ENCODE peak calls at places on chromosomes 6 and 20, in four cellular contexts. T, Y, J and M are unnamed samples.

GRCh38 chr6:6920114-6920983 is 187.4 kb upstream of the RREB1 start:
- DNase-seq in T (no peak), Y (no peak), J (no peak), M (no peak)

GRCh38 chr6:37352384-37352783 is 1.4 kb upstream of the RNF8 start:
- DNase-seq in T (no peak), Y (no peak), J (no peak), M (no peak)

GRCh38 chr20:62776692-62777527 is 19.4 kb upstream of the MRGBP start:
- DNase-seq in T (no peak), Y (no peak), J (no peak), M (peak; percentile 39)

GRCh38 chr20:59765599-59766177 is 161.3 kb downstream of the PHACTR3 start:
- DNase-seq in T (no peak), Y (no peak), J (no peak), M (no peak)

GRCh38 chr6:170231496-170232185 is 59.2 kb downstream of the DLL1 start:
- DNase-seq in T (no peak), Y (no peak), J (no peak), M (no peak)

GRCh38 chr6:15417811-15418210 is 171.9 kb downstream of the JARID2 start:
- DNase-seq in T (no peak), Y (no peak), J (no peak), M (no peak)

GRCh38 chr20:63947638-63948456 is 8.4 kb downstream of the UCKL1 start:
- DNase-seq in T (no peak), Y (no peak), J (no peak), M (no peak)

GRCh38 chr6:32075781-32076494 is 33.2 kb downstream of the TNXB start:
- DNase-seq in T (no peak), Y (no peak), J (no peak), M (no peak)

GRCh38 chr6:89116702-89117101 is 1.2 kb downstream of the SRSF12 start:
- DNase-seq in T (no peak), Y (no peak), J (no peak), M (no peak)

GRCh38 chr20:25136643-25137559 is 55.0 kb upstream of the VSX1 start:
- DNase-seq in T (peak; percentile 85), Y (peak; percentile 49), J (peak; percentile 78), M (peak; percentile 95)

GRCh38 chr6:105458552-105458951 is 55.7 kb upstream of the PREP start:
- DNase-seq in T (no peak), Y (no peak), J (no peak), M (peak; percentile 12)

GRCh38 chr6:119030759-119031158 is 47.7 kb downstream of the FAM184A start:
- DNase-seq in T (no peak), Y (no peak), J (no peak), M (no peak)

GRCh38 chr20:35773154-35773751 is 1.4 kb downstream of the PHF20 start:
- DNase-seq in T (peak; percentile 56), Y (no peak), J (no peak), M (peak; percentile 29)

GRCh38 chr20:57082546-57082945 is 183.9 kb downstream of the BMP7 start:
- DNase-seq in T (no peak), Y (no peak), J (no peak), M (no peak)

GRCh38 chr20:57083072-57083471 is 183.4 kb downstream of the BMP7 start:
- DNase-seq in T (no peak), Y (no peak), J (no peak), M (no peak)

GRCh38 chr20:57078101-57078500 is 188.3 kb downstream of the BMP7 start:
- DNase-seq in T (no peak), Y (no peak), J (no peak), M (no peak)

GRCh38 chr20:57079016-57080005 is 187.1 kb downstream of the BMP7 start:
- DNase-seq in T (no peak), Y (no peak), J (no peak), M (no peak)

GRCh38 chr20:57080796-57081195 is 185.6 kb downstream of the BMP7 start:
- DNase-seq in T (no peak), Y (no peak), J (no peak), M (peak; percentile 57)
- TF ChIP-seq CTCF in T (no peak), Y (no peak), J (peak; percentile 26), M (peak; percentile 50)

GRCh38 chr6:149300563-149300962 is 16.9 kb upstream of the TAB2 start:
- DNase-seq in T (no peak), Y (no peak), J (no peak), M (no peak)
- TF ChIP-seq CTCF in T (no peak), Y (no peak), J (no peak), M (no peak)

GRCh38 chr20:34708621-34709043 is 4.5 kb downstream of the TP53INP2 start:
- DNase-seq in T (peak; percentile 44), Y (no peak), J (no peak), M (peak; percentile 50)
- TF ChIP-seq CTCF in T (peak; percentile 46), Y (peak; percentile 56), J (peak; percentile 64), M (peak; percentile 28)

DNA sequence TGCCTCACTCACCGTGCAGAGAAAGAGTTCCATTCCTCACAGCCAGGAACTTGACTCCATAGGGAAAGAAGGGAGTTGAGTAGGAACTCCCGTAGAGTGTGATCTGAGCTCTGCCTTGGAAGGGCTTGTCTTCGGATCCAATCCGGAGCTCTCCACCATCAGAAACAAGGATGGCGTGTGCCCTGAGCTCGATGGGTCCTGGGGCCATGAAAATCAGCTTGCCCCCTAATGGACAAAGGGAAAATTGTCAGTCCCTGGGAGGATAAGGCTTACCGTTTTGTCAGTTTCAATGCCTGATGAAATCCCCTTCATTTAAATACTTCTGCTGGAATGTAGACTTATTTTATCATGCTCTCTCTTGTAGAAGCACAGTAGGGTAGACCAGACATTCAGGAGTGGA is 153.3 kb downstream of the PKHD1 start:
- DNase-seq in T (no peak), Y (no peak), J (no peak), M (no peak)
- TF ChIP-seq CTCF in T (no peak), Y (peak; percentile 15), J (no peak), M (no peak)

GRCh38 chr20:11274137-11274536 is 600.3 kb upstream of the JAG1 start:
- DNase-seq in T (peak; percentile 81), Y (no peak), J (peak; percentile 55), M (peak; percentile 56)
- TF ChIP-seq CTCF in T (peak; percentile 43), Y (peak; percentile 48), J (peak; percentile 35), M (peak; percentile 26)

GRCh38 chr6:129104560-129104959 is 221.6 kb downstream of the LAMA2 start:
- DNase-seq in T (peak; percentile 73), Y (no peak), J (no peak), M (no peak)

GRCh38 chr6:129104131-129104530 is 221.2 kb downstream of the LAMA2 start:
- DNase-seq in T (peak; percentile 90), Y (peak; percentile 45), J (peak; percentile 9), M (peak; percentile 75)

GRCh38 chr6:129105035-129105434 is 222.1 kb downstream of the LAMA2 start:
- DNase-seq in T (peak; percentile 47), Y (no peak), J (no peak), M (peak; percentile 10)

GRCh38 chr6:129100164-129100563 is 217.2 kb downstream of the LAMA2 start:
- DNase-seq in T (no peak), Y (no peak), J (no peak), M (no peak)

DNA sequence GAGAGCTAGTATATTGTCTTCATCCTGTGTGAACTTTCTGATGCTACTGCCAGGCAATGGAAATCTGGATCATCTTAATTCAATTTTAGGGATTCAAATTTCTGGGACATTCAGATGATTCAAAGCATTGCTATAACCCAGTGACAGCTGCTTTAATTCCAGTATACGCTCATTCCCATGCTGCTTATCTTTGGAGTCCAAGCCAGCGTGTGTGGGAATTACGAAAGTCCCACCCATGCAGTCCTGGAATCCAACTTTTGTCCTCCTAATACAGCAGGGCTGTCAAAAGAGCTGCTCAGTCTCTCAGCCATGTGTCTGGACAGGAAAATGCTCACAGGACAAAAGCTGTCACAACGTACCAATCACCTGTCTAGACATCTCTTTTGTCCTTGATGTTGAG is 219.8 kb downstream of the LAMA2 start:
- DNase-seq in T (peak; percentile 95), Y (no peak), J (no peak), M (peak; percentile 16)
- TF ChIP-seq CTCF in T (no peak), Y (no peak), J (no peak), M (no peak)

GRCh38 chr6:81450180-81450579 is 302.3 kb downstream of the TENT5A start:
- DNase-seq in T (no peak), Y (no peak), J (peak; percentile 37), M (peak; percentile 87)
- TF ChIP-seq CTCF in T (no peak), Y (no peak), J (peak; percentile 2), M (no peak)

GRCh38 chr6:111987295-111987694 is 66.6 kb upstream of the CCN6 start:
- DNase-seq in T (no peak), Y (no peak), J (no peak), M (no peak)
- TF ChIP-seq CTCF in T (no peak), Y (no peak), J (no peak), M (no peak)

DNA sequence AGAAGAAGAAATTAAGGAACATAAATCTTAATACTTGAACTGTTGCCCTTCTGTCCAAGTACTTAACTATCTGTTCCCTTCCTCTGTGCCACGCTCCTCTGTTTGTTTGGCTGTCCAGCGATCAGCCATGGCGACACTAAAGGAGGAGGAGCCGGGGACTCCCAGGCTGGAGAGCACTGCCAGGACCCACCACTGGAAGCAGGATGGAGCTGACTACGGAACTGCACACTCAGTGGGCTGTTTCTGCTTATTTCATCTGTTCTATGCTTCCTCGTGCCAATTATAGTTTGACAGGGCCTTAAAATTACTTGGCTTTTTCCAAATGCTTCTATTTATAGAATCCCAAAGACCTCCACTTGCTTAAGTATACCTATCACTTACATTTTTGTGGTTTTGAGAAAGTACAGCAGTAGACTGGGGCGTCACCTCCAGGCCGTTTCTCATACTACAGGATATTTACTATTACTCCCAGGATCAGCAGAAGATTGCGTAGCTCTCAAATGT is 17.1 kb downstream of the IRF4 start:
- DNase-seq in T (peak; percentile 41), Y (peak; percentile 14), J (no peak), M (peak; percentile 11)
- TF ChIP-seq CTCF in T (peak; percentile 23), Y (peak; percentile 37), J (peak; percentile 9), M (no peak)

GRCh38 chr6:41712651-41713103 is 22.7 kb downstream of the TFEB start:
- DNase-seq in T (peak; percentile 37), Y (no peak), J (no peak), M (no peak)
- TF ChIP-seq CTCF in T (no peak), Y (peak; percentile 20), J (no peak), M (no peak)